ENCODE peak calls at places on chromosomes 1 and 21, in seven cellular contexts. One of them, this sample, is unnamed.

GRCh38 chr1:117656202-117656641 is 50.4 kb downstream of the TENT5C start:
- DNase-seq in naive thymus-derived CD4-positive, alpha-beta T cell: peak; percentile 87
- DNase-seq in lower lobe of right lung: no peak
- DNase-seq in RWPE1: no peak
- DNase-seq in endodermal cell: no peak
- DNase-seq in GM23338: no peak
- DNase-seq in prostate gland: no peak
- DNase-seq in this sample: no peak

GRCh38 chr1:161045749-161046573 is at the start of gene USF1:
- DNase-seq in naive thymus-derived CD4-positive, alpha-beta T cell: peak; percentile 95
- DNase-seq in lower lobe of right lung: peak; percentile 92
- DNase-seq in RWPE1: peak; percentile 93
- DNase-seq in endodermal cell: peak; percentile 97
- DNase-seq in GM23338: peak; percentile 98
- DNase-seq in prostate gland: peak; percentile 93
- DNase-seq in this sample: peak; percentile 74

GRCh38 chr1:225500589-225501192 is 72.9 kb upstream of the LBR start:
- DNase-seq in naive thymus-derived CD4-positive, alpha-beta T cell: no peak
- DNase-seq in lower lobe of right lung: no peak
- DNase-seq in RWPE1: no peak
- DNase-seq in endodermal cell: no peak
- DNase-seq in GM23338: no peak
- DNase-seq in prostate gland: no peak
- DNase-seq in this sample: no peak

GRCh38 chr1:201127755-201128455 is 921 bp upstream of the ASCL5 start:
- DNase-seq in naive thymus-derived CD4-positive, alpha-beta T cell: no peak
- DNase-seq in lower lobe of right lung: peak; percentile 15
- DNase-seq in RWPE1: no peak
- DNase-seq in endodermal cell: no peak
- DNase-seq in GM23338: no peak
- DNase-seq in prostate gland: no peak
- DNase-seq in this sample: no peak

GRCh38 chr21:44845418-44846200 is 27.7 kb upstream of the SUMO3 start:
- DNase-seq in naive thymus-derived CD4-positive, alpha-beta T cell: peak; percentile 41
- DNase-seq in lower lobe of right lung: peak; percentile 80
- DNase-seq in RWPE1: peak; percentile 63
- DNase-seq in endodermal cell: peak; percentile 95
- DNase-seq in GM23338: peak; percentile 90
- DNase-seq in prostate gland: no peak
- DNase-seq in this sample: no peak

GRCh38 chr1:27968692-27969091 is 8.9 kb downstream of the XKR8 start:
- DNase-seq in naive thymus-derived CD4-positive, alpha-beta T cell: no peak
- DNase-seq in lower lobe of right lung: no peak
- DNase-seq in RWPE1: peak; percentile 40
- DNase-seq in endodermal cell: no peak
- DNase-seq in GM23338: no peak
- DNase-seq in prostate gland: peak; percentile 58
- DNase-seq in this sample: peak; percentile 95

GRCh38 chr1:53754484-53755312 is 15.7 kb upstream of the GLIS1 start:
- DNase-seq in naive thymus-derived CD4-positive, alpha-beta T cell: no peak
- DNase-seq in lower lobe of right lung: no peak
- DNase-seq in RWPE1: no peak
- DNase-seq in endodermal cell: peak; percentile 81
- DNase-seq in GM23338: peak; percentile 86
- DNase-seq in prostate gland: peak; percentile 30
- DNase-seq in this sample: no peak

GRCh38 chr1:87154351-87154750 is 174.3 kb upstream of the LMO4 start:
- DNase-seq in naive thymus-derived CD4-positive, alpha-beta T cell: no peak
- DNase-seq in lower lobe of right lung: peak; percentile 58
- DNase-seq in RWPE1: no peak
- DNase-seq in endodermal cell: no peak
- DNase-seq in GM23338: no peak
- DNase-seq in prostate gland: no peak
- DNase-seq in this sample: no peak

GRCh38 chr1:151255381-151255780 is 847 bp downstream of the PSMD4 start:
- DNase-seq in naive thymus-derived CD4-positive, alpha-beta T cell: no peak
- DNase-seq in lower lobe of right lung: no peak
- DNase-seq in RWPE1: no peak
- DNase-seq in endodermal cell: no peak
- DNase-seq in GM23338: no peak
- DNase-seq in prostate gland: no peak
- DNase-seq in this sample: no peak

GRCh38 chr21:37461494-37461893 is 94.9 kb downstream of the DYRK1A start:
- DNase-seq in naive thymus-derived CD4-positive, alpha-beta T cell: peak; percentile 63
- DNase-seq in lower lobe of right lung: no peak
- DNase-seq in RWPE1: no peak
- DNase-seq in endodermal cell: no peak
- DNase-seq in GM23338: no peak
- DNase-seq in prostate gland: no peak
- DNase-seq in this sample: no peak

GRCh38 chr1:59674605-59675004 is 140.1 kb upstream of the HOOK1 start:
- DNase-seq in naive thymus-derived CD4-positive, alpha-beta T cell: no peak
- DNase-seq in lower lobe of right lung: no peak
- DNase-seq in RWPE1: peak; percentile 4
- DNase-seq in endodermal cell: no peak
- DNase-seq in GM23338: no peak
- DNase-seq in prostate gland: peak; percentile 62
- DNase-seq in this sample: peak; percentile 67

GRCh38 chr1:99607590-99607989 is 38.3 kb upstream of the PALMD start:
- DNase-seq in naive thymus-derived CD4-positive, alpha-beta T cell: no peak
- DNase-seq in lower lobe of right lung: no peak
- DNase-seq in RWPE1: no peak
- DNase-seq in endodermal cell: no peak
- DNase-seq in GM23338: no peak
- DNase-seq in prostate gland: no peak
- DNase-seq in this sample: no peak

GRCh38 chr1:16289959-16290358 is 53.0 kb upstream of the CPLANE2 start:
- DNase-seq in naive thymus-derived CD4-positive, alpha-beta T cell: no peak
- DNase-seq in lower lobe of right lung: no peak
- DNase-seq in RWPE1: no peak
- DNase-seq in endodermal cell: no peak
- DNase-seq in GM23338: peak; percentile 17
- DNase-seq in prostate gland: no peak
- DNase-seq in this sample: no peak

GRCh38 chr1:182288749-182289604 is 102.6 kb downstream of the GLUL start:
- DNase-seq in naive thymus-derived CD4-positive, alpha-beta T cell: no peak
- DNase-seq in lower lobe of right lung: no peak
- DNase-seq in RWPE1: no peak
- DNase-seq in endodermal cell: no peak
- DNase-seq in GM23338: no peak
- DNase-seq in prostate gland: no peak
- DNase-seq in this sample: no peak

GRCh38 chr1:43977376-43978263 is 1.4 kb upstream of the B4GALT2 start:
- DNase-seq in naive thymus-derived CD4-positive, alpha-beta T cell: no peak
- DNase-seq in lower lobe of right lung: no peak
- DNase-seq in RWPE1: no peak
- DNase-seq in endodermal cell: no peak
- DNase-seq in GM23338: no peak
- DNase-seq in prostate gland: no peak
- DNase-seq in this sample: no peak

GRCh38 chr1:43274125-43274803 is 4.5 kb downstream of the TMEM125 start:
- DNase-seq in naive thymus-derived CD4-positive, alpha-beta T cell: peak; percentile 53
- DNase-seq in lower lobe of right lung: no peak
- DNase-seq in RWPE1: peak; percentile 34
- DNase-seq in endodermal cell: peak; percentile 55
- DNase-seq in GM23338: peak; percentile 33
- DNase-seq in prostate gland: no peak
- DNase-seq in this sample: no peak

GRCh38 chr1:197418693-197419092 is 150.6 kb downstream of the CRB1 start:
- DNase-seq in naive thymus-derived CD4-positive, alpha-beta T cell: no peak
- DNase-seq in lower lobe of right lung: no peak
- DNase-seq in RWPE1: no peak
- DNase-seq in endodermal cell: no peak
- DNase-seq in GM23338: no peak
- DNase-seq in prostate gland: no peak
- DNase-seq in this sample: no peak

GRCh38 chr1:31981976-31982375 is 31.7 kb upstream of the KHDRBS1 start:
- DNase-seq in naive thymus-derived CD4-positive, alpha-beta T cell: peak; percentile 64
- DNase-seq in lower lobe of right lung: no peak
- DNase-seq in RWPE1: no peak
- DNase-seq in endodermal cell: no peak
- DNase-seq in GM23338: no peak
- DNase-seq in prostate gland: no peak
- DNase-seq in this sample: no peak

GRCh38 chr1:31987231-31987630 is 26.4 kb upstream of the KHDRBS1 start:
- DNase-seq in naive thymus-derived CD4-positive, alpha-beta T cell: no peak
- DNase-seq in lower lobe of right lung: no peak
- DNase-seq in RWPE1: no peak
- DNase-seq in endodermal cell: peak; percentile 72
- DNase-seq in GM23338: peak; percentile 62
- DNase-seq in prostate gland: no peak
- DNase-seq in this sample: no peak

GRCh38 chr1:31980835-31981782 is 32.6 kb upstream of the KHDRBS1 start:
- DNase-seq in naive thymus-derived CD4-positive, alpha-beta T cell: no peak
- DNase-seq in lower lobe of right lung: no peak
- DNase-seq in RWPE1: no peak
- DNase-seq in endodermal cell: no peak
- DNase-seq in GM23338: no peak
- DNase-seq in prostate gland: no peak
- DNase-seq in this sample: no peak

GRCh38 chr1:31985430-31985829 is 28.2 kb upstream of the KHDRBS1 start:
- DNase-seq in naive thymus-derived CD4-positive, alpha-beta T cell: no peak
- DNase-seq in lower lobe of right lung: no peak
- DNase-seq in RWPE1: no peak
- DNase-seq in endodermal cell: no peak
- DNase-seq in GM23338: no peak
- DNase-seq in prostate gland: no peak
- DNase-seq in this sample: no peak

GRCh38 chr1:31984419-31985347 is 29.0 kb upstream of the KHDRBS1 start:
- DNase-seq in naive thymus-derived CD4-positive, alpha-beta T cell: no peak
- DNase-seq in lower lobe of right lung: no peak
- DNase-seq in RWPE1: no peak
- DNase-seq in endodermal cell: no peak
- DNase-seq in GM23338: no peak
- DNase-seq in prostate gland: no peak
- DNase-seq in this sample: no peak
- H3K27ac ChIP-seq in naive thymus-derived CD4-positive, alpha-beta T cell: peak overlapping the region; percentile 66
- H3K27ac ChIP-seq in lower lobe of right lung: peak overlapping the region; percentile 37
- H3K27ac ChIP-seq in RWPE1: no peak overlapping the region
- H3K27ac ChIP-seq in endodermal cell: peak overlapping the region; percentile 34
- H3K27ac ChIP-seq in GM23338: no peak overlapping the region
- H3K27ac ChIP-seq in prostate gland: no peak overlapping the region
- H3K27ac ChIP-seq in this sample: peak overlapping the region; percentile 58

GRCh38 chr21:46139686-46140085 is 15.7 kb downstream of the FTCD start:
- DNase-seq in naive thymus-derived CD4-positive, alpha-beta T cell: no peak
- DNase-seq in lower lobe of right lung: no peak
- DNase-seq in RWPE1: no peak
- DNase-seq in endodermal cell: no peak
- DNase-seq in GM23338: no peak
- DNase-seq in prostate gland: no peak
- DNase-seq in this sample: no peak

GRCh38 chr21:46145159-46145839 is 10.1 kb downstream of the FTCD start:
- DNase-seq in naive thymus-derived CD4-positive, alpha-beta T cell: no peak
- DNase-seq in lower lobe of right lung: no peak
- DNase-seq in RWPE1: no peak
- DNase-seq in endodermal cell: no peak
- DNase-seq in GM23338: no peak
- DNase-seq in prostate gland: no peak
- DNase-seq in this sample: no peak

GRCh38 chr21:46141767-46142580 is 13.4 kb downstream of the FTCD start:
- DNase-seq in naive thymus-derived CD4-positive, alpha-beta T cell: no peak
- DNase-seq in lower lobe of right lung: peak; percentile 40
- DNase-seq in RWPE1: no peak
- DNase-seq in endodermal cell: no peak
- DNase-seq in GM23338: no peak
- DNase-seq in prostate gland: no peak
- DNase-seq in this sample: no peak

GRCh38 chr21:46144464-46145070 is 10.8 kb downstream of the FTCD start:
- DNase-seq in naive thymus-derived CD4-positive, alpha-beta T cell: no peak
- DNase-seq in lower lobe of right lung: no peak
- DNase-seq in RWPE1: no peak
- DNase-seq in endodermal cell: no peak
- DNase-seq in GM23338: no peak
- DNase-seq in prostate gland: no peak
- DNase-seq in this sample: no peak

GRCh38 chr21:46142581-46143473 is 12.6 kb downstream of the FTCD start:
- DNase-seq in naive thymus-derived CD4-positive, alpha-beta T cell: no peak
- DNase-seq in lower lobe of right lung: no peak
- DNase-seq in RWPE1: no peak
- DNase-seq in endodermal cell: no peak
- DNase-seq in GM23338: no peak
- DNase-seq in prostate gland: no peak
- DNase-seq in this sample: no peak
- H3K27ac ChIP-seq in naive thymus-derived CD4-positive, alpha-beta T cell: no peak overlapping the region
- H3K27ac ChIP-seq in lower lobe of right lung: no peak overlapping the region
- H3K27ac ChIP-seq in RWPE1: peak overlapping the region; percentile 79
- H3K27ac ChIP-seq in endodermal cell: no peak overlapping the region
- H3K27ac ChIP-seq in GM23338: no peak overlapping the region
- H3K27ac ChIP-seq in prostate gland: no peak overlapping the region
- H3K27ac ChIP-seq in this sample: no peak overlapping the region

GRCh38 chr1:207240325-207241095 is 81.0 kb upstream of the CD55 start:
- DNase-seq in naive thymus-derived CD4-positive, alpha-beta T cell: no peak
- DNase-seq in lower lobe of right lung: no peak
- DNase-seq in RWPE1: peak; percentile 70
- DNase-seq in endodermal cell: no peak
- DNase-seq in GM23338: no peak
- DNase-seq in prostate gland: peak; percentile 74
- DNase-seq in this sample: peak; percentile 94
- H3K27ac ChIP-seq in naive thymus-derived CD4-positive, alpha-beta T cell: no peak overlapping the region
- H3K27ac ChIP-seq in lower lobe of right lung: peak overlapping the region; percentile 59
- H3K27ac ChIP-seq in RWPE1: no peak overlapping the region
- H3K27ac ChIP-seq in endodermal cell: no peak overlapping the region
- H3K27ac ChIP-seq in GM23338: no peak overlapping the region
- H3K27ac ChIP-seq in prostate gland: no peak overlapping the region
- H3K27ac ChIP-seq in this sample: peak overlapping the region; percentile 75

GRCh38 chr1:24199291-24199900 is 12.3 kb upstream of the IFNLR1 start:
- DNase-seq in naive thymus-derived CD4-positive, alpha-beta T cell: peak; percentile 83
- DNase-seq in lower lobe of right lung: no peak
- DNase-seq in RWPE1: peak; percentile 76
- DNase-seq in endodermal cell: peak; percentile 87
- DNase-seq in GM23338: peak; percentile 86
- DNase-seq in prostate gland: peak; percentile 51
- DNase-seq in this sample: no peak
- H3K27ac ChIP-seq in naive thymus-derived CD4-positive, alpha-beta T cell: no peak overlapping the region
- H3K27ac ChIP-seq in lower lobe of right lung: no peak overlapping the region
- H3K27ac ChIP-seq in RWPE1: no peak overlapping the region
- H3K27ac ChIP-seq in endodermal cell: no peak overlapping the region
- H3K27ac ChIP-seq in GM23338: no peak overlapping the region
- H3K27ac ChIP-seq in prostate gland: no peak overlapping the region
- H3K27ac ChIP-seq in this sample: no peak overlapping the region

DNA sequence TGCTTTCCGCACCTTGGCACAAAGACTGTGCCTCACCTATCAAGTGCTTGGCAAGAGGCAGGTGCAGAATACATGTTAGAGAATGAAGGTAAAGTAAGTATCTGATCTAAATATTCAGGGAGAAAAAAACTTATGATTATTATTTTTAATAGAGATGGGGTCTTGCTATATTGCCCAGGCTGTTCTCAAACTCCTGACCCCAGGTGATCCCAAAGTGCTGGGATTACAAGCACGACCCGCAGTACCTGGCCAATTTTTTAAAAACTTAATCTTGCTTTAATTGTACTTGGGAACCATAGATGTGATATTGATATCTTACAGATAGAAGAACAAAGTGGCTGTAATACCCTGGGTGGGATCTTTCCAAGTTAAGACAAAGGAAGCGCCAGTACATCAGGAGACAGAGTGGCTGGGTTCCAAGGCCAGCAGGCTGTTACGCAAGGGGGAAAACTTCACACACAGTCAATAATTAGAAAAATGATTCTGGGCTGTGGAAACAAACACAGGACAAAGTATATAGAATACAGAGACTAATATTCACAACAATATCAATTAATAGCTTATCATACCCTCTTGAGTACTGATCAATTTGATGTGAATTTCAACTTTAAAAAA is 58.6 kb upstream of the ATP1A1 start:
- DNase-seq in naive thymus-derived CD4-positive, alpha-beta T cell: no peak
- DNase-seq in lower lobe of right lung: no peak
- DNase-seq in RWPE1: no peak
- DNase-seq in endodermal cell: no peak
- DNase-seq in GM23338: no peak
- DNase-seq in prostate gland: no peak
- DNase-seq in this sample: no peak
- H3K27ac ChIP-seq in naive thymus-derived CD4-positive, alpha-beta T cell: no peak overlapping the region
- H3K27ac ChIP-seq in lower lobe of right lung: no peak overlapping the region
- H3K27ac ChIP-seq in RWPE1: no peak overlapping the region
- H3K27ac ChIP-seq in endodermal cell: no peak overlapping the region
- H3K27ac ChIP-seq in GM23338: no peak overlapping the region
- H3K27ac ChIP-seq in prostate gland: no peak overlapping the region
- H3K27ac ChIP-seq in this sample: no peak overlapping the region